ENCODE peak calls at places on chromosomes 3 and 15, in nine cellular contexts. F is nephron progenitor cell, P is HEK293T, R is progenitor cell of endocrine pancreas, T is ascending aorta, G is GM12878, V is AG10803, W is GM10248, J is AG04449. N is an unnamed sample.

GRCh38 chr15:35583863-35584528 is 38.0 kb upstream of the DPH6 start:
- DNase-seq in F (no peak), P (no peak), R (no peak), T (no peak), G (no peak), V (peak), W (no peak), J (no peak), N (no peak)

GRCh38 chr3:192514754-192515660 is 212.3 kb downstream of the FGF12 start:
- DNase-seq in F (peak), P (peak), R (peak), T (no peak), G (no peak), V (no peak), W (no peak), J (no peak), N (no peak)

GRCh38 chr3:20039765-20040475 is at the start of gene KAT2B:
- DNase-seq in F (peak), P (peak), R (peak), T (no peak), G (no peak), V (peak), W (peak), J (no peak), N (peak)

GRCh38 chr3:160016972-160017371 is 28.3 kb downstream of the IL12A start:
- DNase-seq in F (no peak), P (no peak), R (no peak), T (no peak), G (no peak), V (no peak), W (no peak), J (no peak), N (no peak)

GRCh38 chr15:57625703-57626448 is 34.2 kb downstream of the MYZAP start:
- DNase-seq in F (no peak), P (no peak), R (no peak), T (no peak), G (no peak), V (no peak), W (no peak), J (no peak), N (no peak)

GRCh38 chr3:37510749-37511148 is 336.4 kb upstream of the LRRFIP2 start:
- DNase-seq in F (no peak), P (no peak), R (no peak), T (no peak), G (no peak), V (no peak), W (no peak), J (no peak), N (no peak)

GRCh38 chr15:57696146-57696545 is 10.4 kb upstream of the POLR2M start:
- DNase-seq in F (no peak), P (no peak), R (no peak), T (no peak), G (no peak), V (no peak), W (no peak), J (no peak), N (no peak)

GRCh38 chr15:97129684-97130083 is 799.2 kb downstream of the NR2F2 start:
- DNase-seq in F (no peak), P (no peak), R (no peak), T (no peak), G (no peak), V (no peak), W (no peak), J (no peak), N (no peak)

GRCh38 chr15:35626531-35626930 is 80.6 kb upstream of the DPH6 start:
- DNase-seq in F (no peak), P (no peak), R (no peak), T (no peak), G (no peak), V (peak), W (no peak), J (no peak), N (no peak)

GRCh38 chr3:15331606-15332404 is 581 bp downstream of the SH3BP5 start:
- DNase-seq in F (peak), P (peak), R (no peak), T (no peak), G (no peak), V (no peak), W (peak), J (no peak), N (no peak)

GRCh38 chr3:50671331-50671730 is 3.4 kb upstream of the DOCK3 start:
- DNase-seq in F (no peak), P (peak), R (no peak), T (no peak), G (no peak), V (peak), W (no peak), J (peak), N (no peak)

GRCh38 chr15:39741258-39741657 is 41.4 kb downstream of the FSIP1 start:
- DNase-seq in F (no peak), P (no peak), R (no peak), T (no peak), G (no peak), V (peak), W (no peak), J (no peak), N (no peak)